ENCODE peak calls at places on chromosomes 1 and 21, in ten cellular contexts. H is iPS DF 6.9; R is PC-3; C is hepatocyte; X is CD8-positive, alpha-beta T cell; S is A549; V is heart left ventricle; T is CD4-positive, alpha-beta memory T cell; E is SK-N-SH; D is sigmoid colon. O is an unnamed sample.

GRCh38 chr1:78286686-78287085 is 204.1 kb upstream of the PTGFR start:
- DNase-seq in C (no peak), D (no peak), S (no peak), X (no peak), R (peak; percentile 84), V (no peak), T (no peak), H (no peak), E (no peak), O (no peak)

GRCh38 chr1:183019126-183019740 is 4.0 kb upstream of the LAMC1 start:
- DNase-seq in T (no peak), C (no peak), X (no peak), D (no peak), V (no peak), R (peak; percentile 56), S (no peak), E (no peak), H (no peak), O (no peak)

GRCh38 chr1:172004671-172005070 is 163.4 kb downstream of the DNM3 start:
- DNase-seq in D (no peak), H (no peak), S (no peak), E (no peak), T (no peak), R (no peak), V (no peak), X (no peak), C (no peak), O (no peak)

GRCh38 chr1:240114222-240114621 is 22.5 kb downstream of the FMN2 start:
- DNase-seq in V (no peak), T (no peak), C (no peak), E (no peak), D (no peak), X (no peak), S (no peak), R (no peak), H (no peak), O (no peak)

GRCh38 chr1:9494936-9495758 is 44.1 kb upstream of the SLC25A33 start:
- DNase-seq in S (peak; percentile 32), C (peak; percentile 73), V (peak; percentile 39), H (peak; percentile 52), R (peak; percentile 67), E (peak; percentile 90), D (peak; percentile 76), T (peak; percentile 61), X (peak; percentile 57), O (no peak)

GRCh38 chr21:22575165-22575584 is 1577.0 kb downstream of the NCAM2 start:
- DNase-seq in R (peak; percentile 47), S (no peak), D (no peak), V (no peak), H (no peak), C (peak; percentile 41), X (no peak), T (no peak), E (peak; percentile 71), O (peak; percentile 11)

GRCh38 chr1:198373376-198373775 is 167.1 kb downstream of the ATP6V1G3 start:
- DNase-seq in H (no peak), C (no peak), D (no peak), T (no peak), R (peak; percentile 7), X (no peak), E (no peak), S (no peak), V (no peak), O (peak; percentile 42)

GRCh38 chr1:145740269-145740668 is 21.0 kb downstream of the CD160 start:
- DNase-seq in D (no peak), R (peak; percentile 93), S (no peak), H (no peak), V (no peak), E (no peak), X (no peak), C (peak; percentile 45), T (no peak), O (no peak)

GRCh38 chr1:197008861-197009260 is 31.5 kb downstream of the CFHR5 start:
- DNase-seq in V (no peak), C (no peak), T (no peak), X (no peak), H (no peak), E (no peak), D (no peak), S (no peak), R (no peak), O (no peak)

GRCh38 chr1:66022904-66023620 is 230.4 kb downstream of the PDE4B start:
- DNase-seq in S (no peak), C (peak; percentile 19), R (peak; percentile 15), V (no peak), H (no peak), T (no peak), E (no peak), X (no peak), D (no peak), O (peak; percentile 4)

GRCh38 chr1:43997979-43998378 is 6.6 kb downstream of the CCDC24 start:
- DNase-seq in S (no peak), C (no peak), R (no peak), T (no peak), D (no peak), V (no peak), H (no peak), X (no peak), E (no peak), O (no peak)
- H3K27ac ChIP-seq in S (no peak overlapping the region), C (peak overlapping the region; percentile 35), R (no peak overlapping the region), T (no peak overlapping the region), D (no peak overlapping the region), V (no peak overlapping the region), H (no peak overlapping the region), X (no peak overlapping the region), E (peak overlapping the region; percentile 99), O (no peak overlapping the region)

GRCh38 chr1:21626921-21627339 is 42.2 kb downstream of the RAP1GAP start:
- DNase-seq in H (no peak), V (no peak), S (no peak), C (no peak), T (no peak), D (no peak), E (no peak), R (peak; percentile 94), X (no peak), O (no peak)
- H3K4me1 ChIP-seq in H (peaks cover 4% of the 10 kb centered on the region), V (no peaks in the 10 kb centered on the region), S (peaks cover 54% of the 10 kb centered on the region), C (peaks cover 32% of the 10 kb centered on the region), T (no peaks in the 10 kb centered on the region), D (peaks cover 4% of the 10 kb centered on the region), E (no peaks in the 10 kb centered on the region), R (peaks cover 39% of the 10 kb centered on the region), X (no peaks in the 10 kb centered on the region), O (peaks cover 5% of the 10 kb centered on the region)

DNA sequence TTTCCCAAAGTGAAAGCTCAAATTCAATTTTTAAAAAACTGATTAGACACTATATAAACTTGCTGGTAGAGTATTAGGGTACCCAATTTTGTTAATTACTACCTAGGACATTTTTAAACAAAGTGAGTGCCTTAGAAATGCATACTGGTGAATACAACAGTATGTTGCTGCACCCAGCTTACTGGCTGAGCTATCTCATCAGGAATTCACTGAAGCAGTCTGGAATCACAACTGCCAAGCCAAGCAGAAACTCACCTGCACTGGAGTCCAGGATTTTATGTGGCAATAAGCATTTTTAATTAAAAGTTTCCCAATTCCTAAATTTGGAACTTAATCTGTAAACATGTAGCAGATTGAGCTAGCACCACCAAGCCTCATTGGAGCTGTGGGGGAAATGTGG is 61.9 kb downstream of the CLEC20A start:
- DNase-seq in D (no peak), V (no peak), T (no peak), E (no peak), S (no peak), X (no peak), C (no peak), R (no peak), H (no peak), O (no peak)
- H3K27ac ChIP-seq in D (no peak overlapping the region), V (no peak overlapping the region), T (no peak overlapping the region), E (no peak overlapping the region), S (no peak overlapping the region), X (no peak overlapping the region), C (no peak overlapping the region), R (no peak overlapping the region), H (no peak overlapping the region), O (no peak overlapping the region)

GRCh38 chr1:169070958-169071357 is 35.5 kb upstream of the ATP1B1 start:
- DNase-seq in D (no peak), T (no peak), C (no peak), X (no peak), H (no peak), E (no peak), S (no peak), R (no peak), V (no peak), O (no peak)

GRCh38 chr1:169072945-169073725 is 33.4 kb upstream of the ATP1B1 start:
- DNase-seq in H (no peak), C (no peak), T (no peak), D (no peak), X (no peak), S (no peak), V (no peak), R (no peak), E (no peak), O (no peak)

GRCh38 chr1:169070547-169070946 is 35.9 kb upstream of the ATP1B1 start:
- DNase-seq in V (no peak), X (no peak), S (no peak), C (no peak), R (no peak), E (no peak), H (no peak), D (no peak), T (no peak), O (no peak)
- H3K4me1 ChIP-seq in V (no peaks in the 10 kb centered on the region), X (no peaks in the 10 kb centered on the region), S (no peaks in the 10 kb centered on the region), C (no peaks in the 10 kb centered on the region), R (no peaks in the 10 kb centered on the region), E (no peaks in the 10 kb centered on the region), H (no peaks in the 10 kb centered on the region), D (no peaks in the 10 kb centered on the region), T (no peaks in the 10 kb centered on the region), O (no peaks in the 10 kb centered on the region)

GRCh38 chr1:2206813-2207488 is 12.4 kb upstream of the FAAP20 start:
- DNase-seq in R (no peak), E (no peak), S (no peak), C (no peak), T (no peak), V (no peak), X (no peak), H (no peak), D (peak; percentile 72), O (no peak)
- H3K27ac ChIP-seq in R (no peak overlapping the region), E (no peak overlapping the region), S (peak overlapping the region; percentile 97), C (no peak overlapping the region), T (no peak overlapping the region), V (peak overlapping the region; percentile 82), X (no peak overlapping the region), H (no peak overlapping the region), D (peak overlapping the region; percentile 92), O (no peak overlapping the region)

DNA sequence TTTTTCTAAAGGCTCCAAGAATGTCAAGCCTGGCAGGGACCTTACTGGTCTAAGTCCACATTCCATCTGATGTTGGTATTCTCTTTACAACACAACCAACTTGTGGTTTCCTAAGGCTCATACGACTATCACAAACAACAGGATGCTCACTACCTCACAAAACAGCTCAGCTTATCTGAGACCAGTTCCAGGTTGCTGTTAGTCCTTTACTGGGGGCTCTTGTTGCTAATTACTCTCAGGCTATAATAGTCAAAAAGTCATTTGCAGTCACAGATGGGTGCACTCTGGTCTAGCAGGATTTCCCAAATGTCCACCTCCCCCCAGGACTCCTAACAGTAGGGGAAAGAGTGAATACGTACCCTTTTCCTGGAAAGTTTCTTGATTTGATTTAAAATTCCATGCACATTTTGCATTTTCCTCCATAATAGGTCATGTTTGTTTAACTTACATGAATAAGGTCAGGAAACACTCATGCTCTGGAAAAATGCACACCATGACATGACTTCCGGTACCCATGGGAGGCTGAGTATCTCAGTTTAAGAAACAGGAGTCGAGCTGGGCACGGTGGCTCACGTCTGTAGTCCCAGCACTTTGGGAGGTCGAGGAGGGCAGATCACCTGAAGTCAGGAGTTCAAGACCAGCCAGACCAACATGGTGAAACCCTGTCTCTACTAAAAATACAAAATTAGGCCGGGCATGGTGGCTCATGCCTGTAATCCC is 16.0 kb downstream of the LCK start:
- DNase-seq in D (no peak), X (no peak), T (no peak), V (no peak), H (no peak), S (no peak), R (no peak), E (no peak), C (no peak), O (no peak)
- H3K4me1 ChIP-seq in D (no peaks in the 10 kb centered on the region), X (peaks cover 71% of the 10 kb centered on the region), T (peaks cover 82% of the 10 kb centered on the region), V (peaks cover 4% of the 10 kb centered on the region), H (no peaks in the 10 kb centered on the region), S (peaks cover 7% of the 10 kb centered on the region), R (no peaks in the 10 kb centered on the region), E (peaks cover 3% of the 10 kb centered on the region), C (no peaks in the 10 kb centered on the region), O (no peaks in the 10 kb centered on the region)